ENCODE peak calls at places on chromosomes 7 and 10, in seven cellular contexts. L is adrenal gland, X is IMR-90, T is body of pancreas, G is A549, D is HCT116, P is heart left ventricle. J is an unnamed sample.

GRCh38 chr7:96314402-96315108 is 7.3 kb downstream of the SLC25A13 start:
- DNase-seq in D (no peak), L (no peak), P (no peak), X (peak), G (no peak), T (no peak), J (no peak)

GRCh38 chr7:129017264-129017663 is 37.6 kb downstream of the TNPO3 start:
- DNase-seq in L (no peak), P (no peak), X (no peak), T (no peak), D (no peak), G (peak), J (no peak)

GRCh38 chr10:123913688-123914268 is 22.2 kb upstream of the CPXM2 start:
- DNase-seq in D (no peak), L (peak), G (no peak), T (peak), P (no peak), X (no peak), J (no peak)

GRCh38 chr7:112411186-112411795 is 39.0 kb upstream of the IFRD1 start:
- DNase-seq in G (peak), L (peak), D (no peak), P (peak), X (peak), T (peak), J (no peak)

GRCh38 chr10:22713853-22714523 is 390 bp downstream of the PIP4K2A start:
- DNase-seq in P (peak), X (peak), T (peak), D (no peak), G (no peak), L (peak), J (no peak)

GRCh38 chr10:97028126-97028831 is 157.5 kb downstream of the SLIT1 start:
- DNase-seq in L (no peak), D (no peak), X (peak), T (no peak), G (no peak), P (no peak), J (no peak)

GRCh38 chr10:90417056-90417455 is 440.8 kb downstream of the HTR7 start:
- DNase-seq in L (no peak), P (no peak), X (peak), D (no peak), G (no peak), T (no peak), J (no peak)

GRCh38 chr7:31192996-31193395 is 140.9 kb downstream of the ADCYAP1R1 start:
- DNase-seq in P (peak), L (peak), D (peak), T (peak), X (peak), G (peak), J (peak)

DNA sequence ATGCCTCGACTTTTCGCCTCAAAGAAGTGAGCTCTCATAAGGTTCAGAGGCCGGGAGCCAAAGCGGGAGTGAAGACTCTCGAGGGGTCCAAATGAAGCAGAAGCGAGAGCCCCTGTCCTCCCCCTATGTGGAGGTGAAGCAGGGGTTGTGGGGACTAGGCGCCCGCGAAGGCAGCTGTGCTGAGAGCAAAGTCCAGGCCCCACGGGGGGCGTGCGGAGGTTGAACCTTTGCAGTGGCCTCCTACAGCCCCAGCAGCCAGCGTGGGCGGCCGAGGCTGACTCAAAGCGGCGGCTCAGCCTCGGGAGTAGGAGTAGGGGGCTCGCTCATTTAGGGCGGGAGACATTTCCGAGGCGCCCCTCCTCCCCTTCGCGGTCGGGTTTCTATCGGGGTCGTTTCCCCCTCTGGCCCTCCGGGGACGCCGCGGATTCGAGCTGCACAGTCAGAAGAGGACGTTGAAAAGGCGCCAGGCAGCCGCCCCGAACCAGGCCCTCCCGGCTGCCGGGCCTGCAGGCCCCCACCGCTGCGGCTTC is 548 bp upstream of the ADD3 start:
- DNase-seq in D (no peak), X (peak), P (no peak), L (no peak), G (peak), T (no peak), J (peak)
- TF ChIP-seq POLR2A in D (no peak), X (peak), P (no peak), L (peak), G (no peak), T (no peak), J (no peak)

GRCh38 chr7:65960351-65961074 is 21.5 kb downstream of the GUSB start:
- DNase-seq in P (no peak), D (no peak), G (no peak), L (no peak), T (no peak), X (no peak), J (no peak)
- TF ChIP-seq POLR2A in P (no peak), D (no peak), G (no peak), L (no peak), T (no peak), X (no peak), J (no peak)

GRCh38 chr10:118045154-118045841 is 1.4 kb downstream of the RAB11FIP2 start:
- DNase-seq in X (no peak), T (no peak), G (no peak), P (no peak), L (no peak), D (no peak), J (no peak)

GRCh38 chr10:118045842-118046490 is 775 bp downstream of the RAB11FIP2 start:
- DNase-seq in L (peak), T (peak), D (peak), G (peak), X (peak), P (peak), J (peak)

GRCh38 chr10:118042827-118043242 is 3.9 kb downstream of the RAB11FIP2 start:
- DNase-seq in G (no peak), X (no peak), P (no peak), L (no peak), D (no peak), T (peak), J (no peak)

GRCh38 chr10:118047363-118047719 is 600 bp upstream of the RAB11FIP2 start:
- DNase-seq in T (peak), L (peak), X (no peak), P (no peak), D (no peak), G (no peak), J (no peak)

GRCh38 chr10:118046491-118047362 is at the start of gene RAB11FIP2:
- DNase-seq in X (peak), L (peak), T (peak), G (peak), D (peak), P (peak), J (peak)
- TF ChIP-seq POLR2A in X (no peak), L (peak), T (peak), G (peak), D (peak), P (no peak), J (peak)

DNA sequence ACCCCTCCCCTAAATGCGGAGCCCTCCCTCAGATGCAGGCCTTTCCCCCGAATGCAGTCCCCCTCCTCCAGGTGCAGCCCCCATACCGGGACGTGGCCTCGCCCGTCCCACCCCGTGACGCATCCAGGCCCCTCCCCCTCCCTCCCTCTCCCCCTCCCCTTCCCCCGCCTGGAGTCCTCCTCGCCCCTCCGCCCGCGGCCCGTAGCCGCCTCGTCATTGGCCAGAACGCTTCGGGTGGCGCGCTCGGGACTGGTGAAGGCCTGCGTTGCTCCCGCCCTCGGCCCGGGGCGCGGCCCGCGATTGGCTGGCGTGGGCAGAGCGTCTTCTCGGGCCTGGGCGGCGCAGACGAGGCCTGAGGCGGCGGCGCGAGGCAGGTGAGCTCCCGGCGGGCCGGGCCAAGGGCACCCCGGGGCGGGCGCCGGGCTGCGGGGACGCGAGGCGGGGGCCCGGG is 16.0 kb upstream of the SUN1 start:
- DNase-seq in T (peak), G (peak), D (peak), P (peak), L (peak), X (peak), J (peak)
- TF ChIP-seq POLR2A in T (peak), G (peak), D (no peak), P (peak), L (peak), X (peak), J (peak)

GRCh38 chr7:107043916-107044346 is 574 bp upstream of the PRKAR2B start:
- DNase-seq in L (no peak), D (no peak), X (peak), T (no peak), G (no peak), P (no peak), J (no peak)

GRCh38 chr7:107045980-107046379 is 1.5 kb downstream of the PRKAR2B start:
- DNase-seq in D (no peak), X (peak), T (no peak), L (no peak), G (no peak), P (no peak), J (no peak)

GRCh38 chr7:107046511-107047259 is 2.2 kb downstream of the PRKAR2B start:
- DNase-seq in L (no peak), G (no peak), P (no peak), X (no peak), D (no peak), T (no peak), J (no peak)

GRCh38 chr7:107045195-107045960 is 873 bp downstream of the PRKAR2B start:
- DNase-seq in L (no peak), T (no peak), P (no peak), D (no peak), X (peak), G (no peak), J (no peak)

GRCh38 chr7:107044347-107045194 is at the start of gene PRKAR2B:
- DNase-seq in X (peak), P (peak), L (peak), G (peak), T (peak), D (peak), J (peak)
- TF ChIP-seq POLR2A in X (no peak), P (no peak), L (peak), G (no peak), T (peak), D (no peak), J (no peak)

GRCh38 chr10:43574906-43575305 is 490 bp upstream of the ZNF239 start:
- DNase-seq in P (no peak), G (no peak), X (no peak), D (no peak), L (no peak), T (no peak), J (no peak)

GRCh38 chr10:43573250-43574034 is 974 bp downstream of the ZNF239 start:
- DNase-seq in L (no peak), P (no peak), X (peak), G (no peak), D (no peak), T (no peak), J (no peak)

GRCh38 chr10:43576062-43576461 is 1.6 kb upstream of the ZNF239 start:
- DNase-seq in L (no peak), X (no peak), T (no peak), P (no peak), G (no peak), D (no peak), J (no peak)

GRCh38 chr10:43576580-43576979 is 2.2 kb upstream of the ZNF239 start:
- DNase-seq in T (no peak), L (no peak), X (no peak), D (no peak), P (no peak), G (no peak), J (no peak)

DNA sequence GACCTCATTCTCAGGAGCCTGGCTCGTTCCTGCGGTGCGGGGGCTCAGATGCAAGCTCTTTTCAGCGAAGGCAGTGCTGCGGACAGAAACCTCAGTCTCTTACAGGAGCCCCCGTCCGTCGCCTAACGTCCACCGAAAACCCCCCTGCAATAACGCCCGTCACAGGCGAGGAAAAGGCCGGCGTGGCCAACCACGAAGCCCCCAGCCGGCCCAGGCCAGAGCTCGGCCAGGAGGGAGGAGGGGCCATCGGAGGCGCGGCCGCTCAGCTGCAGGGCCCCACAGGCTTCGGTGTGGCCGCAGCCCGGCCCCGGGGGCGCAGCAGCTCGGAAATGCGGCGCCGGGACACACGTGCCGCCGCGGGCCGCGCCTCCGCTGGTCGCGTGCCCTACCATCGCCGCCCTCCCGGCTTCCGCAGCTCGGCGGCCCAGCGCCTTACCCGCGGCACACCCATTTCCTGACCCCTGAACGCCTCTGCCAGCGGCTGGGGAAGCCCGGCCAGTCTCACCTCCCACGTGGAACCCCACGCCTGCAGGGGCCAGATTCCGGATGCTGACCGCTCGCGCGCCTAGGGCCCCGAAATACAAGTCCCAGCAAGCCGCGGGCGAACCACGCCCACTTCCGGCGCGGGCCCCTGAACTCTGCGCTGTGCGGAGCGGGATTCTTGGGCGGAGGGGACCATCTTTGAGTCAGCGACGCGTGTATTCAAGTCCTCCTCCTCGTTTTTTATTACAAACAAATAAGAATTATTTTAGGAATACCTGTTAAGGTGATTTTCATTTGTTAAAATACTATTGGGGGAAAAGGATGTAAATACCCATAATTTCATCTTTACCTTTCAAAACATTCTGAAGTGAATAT is at the start of gene ZNF239:
- DNase-seq in P (peak), D (peak), G (peak), L (peak), T (peak), X (peak), J (peak)
- TF ChIP-seq POLR2A in P (no peak), D (no peak), G (no peak), L (no peak), T (peak), X (no peak), J (no peak)